ENCODE peak calls at places on chromosomes 16 and 17, in four cellular contexts. Y is ascending aorta, A is NCI-H1092, S is mammary epithelial cell. Q is an unnamed sample.
A peak's percentile ranks its signal among the peaks of the same experiment; 100 is the strongest.

GRCh38 chr17:44722254-44722653 is 13.8 kb downstream of the DBF4B start:
- DNase-seq in Y (no peak), A (no peak), S (no peak), Q (no peak)

GRCh38 chr17:18187816-18188761 is 4.5 kb downstream of the ALKBH5 start:
- DNase-seq in Y (no peak), A (no peak), S (peak; percentile 67), Q (no peak)

GRCh38 chr16:51374346-51374745 is 223.3 kb upstream of the SALL1 start:
- DNase-seq in Y (no peak), A (no peak), S (peak; percentile 46), Q (no peak)

GRCh38 chr17:2222901-2223616 is 80.5 kb downstream of the SMG6 start:
- DNase-seq in Y (no peak), A (no peak), S (peak; percentile 60), Q (no peak)

GRCh38 chr17:14042411-14042810 is 26.9 kb upstream of the COX10 start:
- DNase-seq in Y (no peak), A (no peak), S (no peak), Q (no peak)

GRCh38 chr16:84499638-84500037 is 4.8 kb downstream of the MEAK7 start:
- DNase-seq in Y (no peak), A (no peak), S (no peak), Q (no peak)

GRCh38 chr17:72887917-72888316 is 204.6 kb downstream of the SLC39A11 start:
- DNase-seq in Y (no peak), A (no peak), S (no peak), Q (no peak)

GRCh38 chr16:54817940-54818574 is 112.6 kb upstream of the IRX5 start:
- DNase-seq in Y (no peak), A (no peak), S (no peak), Q (no peak)

GRCh38 chr17:78679495-78680395 is 102.3 kb downstream of the CYTH1 start:
- DNase-seq in Y (no peak), A (no peak), S (no peak), Q (no peak)